ENCODE peak calls at places on chromosome 10, in four cellular contexts. V is NCI-H1092; Y is activated CD4-positive, alpha-beta T cell treated with anti-CD3 and anti-CD28 coated beads, Interleukin-2, amount 50 U/mL, for 1 hour; D is stimulated activated CD4-positive, alpha-beta T cell treated with anti-CD3 and anti-CD28 coated beads, Interleukin-2, amount 100 ng/mL, for 24 hours. M is an unnamed sample.

GRCh38 chr10:62402503-62402902 is 28.3 kb downstream of the ZNF365 start:
- DNase-seq in V (no peak), Y (no peak), D (no peak), M (no peak)

GRCh38 chr10:2928219-2928840 is 139.0 kb upstream of the PFKP start:
- DNase-seq in V (peak; percentile 67), Y (peak; percentile 32), D (peak; percentile 82), M (peak; percentile 78)

GRCh38 chr10:86756511-86757109 is at the start of gene BMPR1A:
- DNase-seq in V (no peak), Y (no peak), D (no peak), M (no peak)

GRCh38 chr10:86795353-86795752 is 38.9 kb downstream of the BMPR1A start:
- DNase-seq in V (no peak), Y (no peak), D (no peak), M (no peak)

GRCh38 chr10:43114031-43114742 is 24.1 kb upstream of the CSGALNACT2 start:
- DNase-seq in V (no peak), Y (no peak), D (no peak), M (no peak)

GRCh38 chr10:97822261-97822687 is 27.4 kb upstream of the GOLGA7B start:
- DNase-seq in V (no peak), Y (no peak), D (no peak), M (no peak)

GRCh38 chr10:3141361-3142005 is 31.1 kb downstream of the PITRM1 start:
- DNase-seq in V (no peak), Y (no peak), D (no peak), M (no peak)

GRCh38 chr10:101995451-101996063 is 60.4 kb downstream of the ARMH3 start:
- DNase-seq in V (no peak), Y (no peak), D (no peak), M (no peak)

GRCh38 chr10:33196710-33197406 is 137.6 kb downstream of the NRP1 start:
- DNase-seq in V (no peak), Y (no peak), D (no peak), M (no peak)

GRCh38 chr10:129778571-129778970 is 185.5 kb downstream of the EBF3 start:
- DNase-seq in V (no peak), Y (no peak), D (no peak), M (no peak)

GRCh38 chr10:77111611-77112550 is 525.7 kb downstream of the KCNMA1 start:
- DNase-seq in V (no peak), Y (no peak), D (no peak), M (no peak)

GRCh38 chr10:110525349-110526260 is 27.9 kb downstream of the DUSP5 start:
- DNase-seq in V (no peak), Y (no peak), D (no peak), M (no peak)

GRCh38 chr10:52409195-52409594 is 95.1 kb downstream of the DKK1 start:
- DNase-seq in V (no peak), Y (no peak), D (no peak), M (no peak)

GRCh38 chr10:106285199-106285598 is 879.3 kb downstream of the SORCS1 start:
- DNase-seq in V (no peak), Y (no peak), D (no peak), M (no peak)

GRCh38 chr10:109741712-109742111 is 181.6 kb downstream of the XPNPEP1 start:
- DNase-seq in V (no peak), Y (no peak), D (no peak), M (no peak)

GRCh38 chr10:48266528-48266927 is 8.0 kb downstream of the FRMPD2 start:
- DNase-seq in V (no peak), Y (no peak), D (no peak), M (no peak)

GRCh38 chr10:52314822-52315552 is 906 bp downstream of the DKK1 start:
- DNase-seq in V (no peak), Y (no peak), D (no peak), M (peak; percentile 1)